ENCODE peak calls at places on chromosomes 4 and X, in eight cellular contexts. M, D, R, W, X, G, Q and T are unnamed samples.

GRCh38 chrX:132737743-132738142 is 220.7 kb downstream of the HS6ST2 start:
- DNase-seq in X (no peak), M (peak), Q (no peak), G (no peak), D (peak), W (no peak), R (no peak), T (no peak)

GRCh38 chr4:15466596-15466995 is 3.1 kb upstream of the CC2D2A start:
- DNase-seq in M (no peak), W (no peak), Q (no peak), X (no peak), D (no peak), G (no peak), R (no peak), T (no peak)

GRCh38 chrX:132401935-132402334 is 86.9 kb downstream of the MBNL3 start:
- DNase-seq in M (no peak), R (peak), G (peak), X (no peak), D (peak), W (no peak), Q (peak), T (no peak)

GRCh38 chr4:61373901-61374611 is 173.9 kb downstream of the ADGRL3 start:
- DNase-seq in W (no peak), Q (peak), M (no peak), G (no peak), D (peak), R (peak), X (no peak), T (no peak)

GRCh38 chr4:165288639-165289428 is 38.6 kb upstream of the MSMO1 start:
- DNase-seq in R (peak), D (peak), X (no peak), W (no peak), M (no peak), Q (peak), G (peak), T (peak)

GRCh38 chr4:55356991-55357461 is 11.0 kb downstream of the SRD5A3 start:
- DNase-seq in R (peak), D (no peak), M (no peak), X (no peak), Q (peak), W (no peak), G (no peak), T (no peak)

GRCh38 chrX:37824491-37825224 is 22.7 kb downstream of the DYNLT3 start:
- DNase-seq in D (no peak), Q (no peak), G (no peak), M (no peak), R (no peak), W (no peak), X (no peak), T (no peak)

GRCh38 chrX:153931748-153932147 is 3.1 kb downstream of the NAA10 start:
- DNase-seq in M (no peak), X (no peak), R (no peak), D (no peak), G (no peak), Q (no peak), W (no peak), T (no peak)

GRCh38 chr4:131644619-131645018 is 1504.5 kb upstream of the PCDH10 start:
- DNase-seq in D (peak), Q (peak), M (peak), W (no peak), R (peak), X (peak), G (no peak), T (peak)

GRCh38 chr4:183447646-183448045 is 3.2 kb downstream of the CDKN2AIP start:
- DNase-seq in Q (no peak), G (no peak), D (no peak), X (no peak), R (no peak), W (no peak), M (no peak), T (no peak)

GRCh38 chr4:102758241-102758871 is 2.4 kb downstream of the MANBA start:
- DNase-seq in R (no peak), Q (no peak), G (no peak), W (no peak), M (no peak), X (no peak), D (no peak), T (no peak)

GRCh38 chrX:121782976-121783375 is 735.6 kb downstream of the GLUD2 start:
- DNase-seq in Q (no peak), G (no peak), X (no peak), R (no peak), W (no peak), M (no peak), D (no peak), T (no peak)

GRCh38 chr4:124686279-124686678 is 26.3 kb downstream of the ANKRD50 start:
- DNase-seq in Q (no peak), M (no peak), W (no peak), R (no peak), G (no peak), X (no peak), D (no peak), T (no peak)

GRCh38 chrX:133412246-133412645 is 3.0 kb downstream of the GPC4 start:
- DNase-seq in D (no peak), R (peak), X (no peak), G (peak), Q (peak), W (no peak), M (no peak), T (no peak)

GRCh38 chr4:34850426-34850825 is 1393.9 kb downstream of the ARAP2 start:
- DNase-seq in Q (no peak), W (no peak), R (no peak), G (no peak), X (no peak), D (no peak), M (no peak), T (peak)

GRCh38 chr4:166415749-166416148 is 542.7 kb downstream of the TLL1 start:
- DNase-seq in G (no peak), W (no peak), D (no peak), X (no peak), Q (no peak), M (no peak), R (no peak), T (no peak)

GRCh38 chr4:33780952-33781655 is 2463.2 kb downstream of the ARAP2 start:
- DNase-seq in G (peak), R (peak), X (no peak), W (no peak), Q (peak), D (peak), M (no peak), T (peak)

GRCh38 chr4:128286474-128287158 is 997 bp downstream of the PGRMC2 start:
- DNase-seq in R (peak), Q (peak), W (peak), G (peak), X (peak), D (peak), M (peak), T (no peak)

GRCh38 chr4:71614626-71615025 is 169.3 kb downstream of the GC start:
- DNase-seq in W (peak), M (no peak), D (no peak), G (no peak), R (no peak), Q (no peak), X (no peak), T (no peak)

GRCh38 chr4:169345207-169345788 is 74.5 kb upstream of the SH3RF1 start:
- DNase-seq in M (no peak), R (peak), Q (peak), D (peak), X (no peak), G (no peak), W (no peak), T (peak)

GRCh38 chr4:40621229-40621591 is 8.5 kb downstream of the RBM47 start:
- DNase-seq in Q (no peak), G (no peak), R (peak), W (no peak), X (no peak), D (no peak), M (no peak), T (no peak)

GRCh38 chr4:40622913-40623312 is 6.8 kb downstream of the RBM47 start:
- DNase-seq in M (peak), Q (peak), R (no peak), W (no peak), G (no peak), D (peak), X (no peak), T (no peak)

GRCh38 chr4:40617903-40618302 is 11.8 kb downstream of the RBM47 start:
- DNase-seq in W (no peak), R (no peak), D (no peak), X (no peak), G (no peak), M (no peak), Q (no peak), T (no peak)

GRCh38 chr4:40621592-40622512 is 7.8 kb downstream of the RBM47 start:
- DNase-seq in W (peak), X (no peak), Q (peak), G (peak), R (peak), M (peak), D (peak), T (peak)

DNA sequence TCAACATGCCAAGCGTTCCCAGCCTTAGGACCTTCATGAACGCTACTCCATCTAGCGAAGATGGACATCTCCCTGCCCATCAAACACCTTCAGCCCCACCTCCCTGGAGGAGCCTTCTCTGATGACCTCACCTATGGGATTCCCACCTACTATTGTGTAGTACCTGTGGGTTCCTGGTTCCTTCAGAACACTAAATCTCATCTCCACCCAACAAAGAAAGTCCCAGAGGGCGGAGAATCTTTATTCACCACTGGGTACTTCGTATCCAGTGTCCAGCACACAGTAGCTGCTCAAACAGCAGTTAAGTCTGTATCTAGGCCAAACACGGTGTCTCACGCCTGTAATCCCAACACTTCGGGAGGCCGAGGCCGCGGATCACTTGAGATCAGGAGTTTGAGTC is 10.1 kb downstream of the RBM47 start:
- DNase-seq in D (no peak), W (no peak), Q (no peak), G (no peak), M (no peak), X (no peak), R (no peak), T (no peak)
- TF ChIP-seq CTCF in D (no peak), W (no peak), Q (no peak), G (no peak), M (no peak), X (no peak), R (no peak), T (no peak)

GRCh38 chrX:134546187-134546586 is 86.2 kb downstream of the HPRT1 start:
- DNase-seq in R (no peak), Q (no peak), M (no peak), W (no peak), D (no peak), G (no peak), X (no peak), T (no peak)
- H3K4me3 ChIP-seq in R (peak), Q (no peak), M (no peak), W (no peak), D (no peak), G (peak), X (no peak), T (peak)

GRCh38 chrX:136496768-136497555 is 430 bp upstream of the HTATSF1 start:
- DNase-seq in R (peak), X (peak), W (peak), Q (peak), G (peak), M (peak), D (peak), T (peak)
- TF ChIP-seq CTCF in R (no peak), X (no peak), W (no peak), Q (no peak), G (no peak), M (peak), D (no peak), T (no peak)

GRCh38 chr4:174757736-174758135 is 71.3 kb downstream of the GLRA3 start:
- DNase-seq in R (no peak), W (no peak), M (no peak), X (peak), Q (no peak), G (no peak), D (no peak), T (no peak)

GRCh38 chr4:174749091-174749490 is 80.0 kb downstream of the GLRA3 start:
- DNase-seq in M (no peak), X (no peak), W (no peak), D (no peak), R (peak), G (peak), Q (no peak), T (no peak)

DNA sequence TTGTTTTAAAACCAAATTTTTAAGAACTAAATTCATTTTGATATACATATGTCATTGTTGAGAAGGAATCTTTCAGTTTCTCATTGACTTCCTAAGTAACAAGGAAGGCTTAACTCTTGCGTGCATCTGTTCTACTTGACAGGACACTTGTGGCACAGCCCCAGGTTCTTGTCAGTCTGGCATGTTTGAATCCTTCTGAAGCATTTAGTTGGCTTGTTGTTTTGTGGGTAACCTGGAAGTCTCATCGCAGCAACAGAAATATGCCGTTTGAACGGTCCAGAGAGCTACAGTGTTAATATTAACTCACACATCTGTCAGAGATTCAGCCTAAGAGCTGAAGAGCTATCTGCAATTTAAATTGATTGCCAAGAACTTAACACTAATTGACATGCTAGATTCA is 76.0 kb downstream of the GLRA3 start:
- DNase-seq in X (no peak), W (no peak), G (no peak), R (no peak), Q (no peak), D (no peak), M (no peak), T (no peak)
- H3K4me3 ChIP-seq in X (no peak), W (no peak), G (no peak), R (no peak), Q (no peak), D (no peak), M (no peak), T (no peak)

DNA sequence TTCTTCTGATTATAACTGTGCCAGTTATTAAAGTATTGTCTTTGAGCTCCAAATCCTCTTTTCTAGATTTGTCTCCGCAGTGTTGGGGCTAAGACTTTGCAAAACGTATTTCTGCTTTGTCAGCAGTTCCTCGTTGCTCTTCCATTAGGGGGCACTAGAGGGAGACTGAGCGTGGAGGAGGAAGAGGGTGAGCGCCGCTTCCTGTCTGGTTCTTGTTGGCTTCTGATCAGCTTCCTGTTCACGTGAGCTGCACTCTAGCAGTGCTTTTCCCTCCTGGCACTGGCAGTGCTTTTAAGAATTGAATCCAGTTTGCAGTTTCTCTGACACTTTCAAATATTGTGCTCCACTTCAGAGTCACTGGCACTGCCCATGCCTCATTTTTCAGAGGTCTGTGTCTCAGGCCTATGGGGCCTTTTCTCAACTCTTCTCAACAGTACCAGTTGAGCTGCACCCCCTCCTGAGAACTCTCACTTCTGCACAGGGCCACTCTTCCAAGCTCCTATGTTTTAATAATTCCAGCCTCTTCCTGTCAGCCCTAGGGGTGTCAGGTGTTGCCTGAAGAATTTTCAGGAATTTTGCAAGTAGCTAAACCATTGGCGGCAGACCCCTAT is 54.4 kb upstream of the LCORL start:
- DNase-seq in M (peak), G (no peak), D (no peak), Q (peak), X (no peak), R (no peak), W (peak), T (no peak)
- TF ChIP-seq CTCF in M (no peak), G (no peak), D (peak), Q (peak), X (no peak), R (no peak), W (peak), T (peak)